ENCODE peak calls at places on chromosomes 6 and 20, in six cellular contexts. One of them, this sample, is unnamed.

GRCh38 chr20:54323227-54323734 is 115.4 kb downstream of the PFDN4 start:
- DNase-seq in tibial nerve: no peak
- DNase-seq in uterus: no peak
- DNase-seq in HCT116: no peak
- DNase-seq in right lobe of liver: no peak
- DNase-seq in sigmoid colon: no peak
- DNase-seq in this sample: no peak

GRCh38 chr6:33854572-33855030 is 50.8 kb upstream of the MLN start:
- DNase-seq in tibial nerve: no peak
- DNase-seq in uterus: peak
- DNase-seq in HCT116: no peak
- DNase-seq in right lobe of liver: no peak
- DNase-seq in sigmoid colon: no peak
- DNase-seq in this sample: no peak

GRCh38 chr6:36752187-36752885 is 54.7 kb downstream of the RAB44 start:
- DNase-seq in tibial nerve: no peak
- DNase-seq in uterus: no peak
- DNase-seq in HCT116: no peak
- DNase-seq in right lobe of liver: no peak
- DNase-seq in sigmoid colon: no peak
- DNase-seq in this sample: no peak

GRCh38 chr20:32792316-32792715 is 27.4 kb upstream of the MAPRE1 start:
- DNase-seq in tibial nerve: no peak
- DNase-seq in uterus: no peak
- DNase-seq in HCT116: no peak
- DNase-seq in right lobe of liver: no peak
- DNase-seq in sigmoid colon: no peak
- DNase-seq in this sample: no peak

GRCh38 chr20:23132293-23132929 is 46.3 kb upstream of the CD93 start:
- DNase-seq in tibial nerve: no peak
- DNase-seq in uterus: no peak
- DNase-seq in HCT116: no peak
- DNase-seq in right lobe of liver: no peak
- DNase-seq in sigmoid colon: peak
- DNase-seq in this sample: no peak

GRCh38 chr20:45470262-45470931 is 844 bp downstream of the WFDC2 start:
- DNase-seq in tibial nerve: no peak
- DNase-seq in uterus: no peak
- DNase-seq in HCT116: no peak
- DNase-seq in right lobe of liver: no peak
- DNase-seq in sigmoid colon: peak
- DNase-seq in this sample: no peak

GRCh38 chr6:83868639-83869038 is 9.2 kb downstream of the CYB5R4 start:
- DNase-seq in tibial nerve: no peak
- DNase-seq in uterus: no peak
- DNase-seq in HCT116: no peak
- DNase-seq in right lobe of liver: no peak
- DNase-seq in sigmoid colon: no peak
- DNase-seq in this sample: no peak

GRCh38 chr6:16274519-16275229 is 36.3 kb downstream of the GMPR start:
- DNase-seq in tibial nerve: no peak
- DNase-seq in uterus: no peak
- DNase-seq in HCT116: no peak
- DNase-seq in right lobe of liver: no peak
- DNase-seq in sigmoid colon: no peak
- DNase-seq in this sample: no peak

GRCh38 chr20:38748863-38749153 is 548 bp downstream of the ACTR5 start:
- DNase-seq in tibial nerve: no peak
- DNase-seq in uterus: no peak
- DNase-seq in HCT116: peak
- DNase-seq in right lobe of liver: no peak
- DNase-seq in sigmoid colon: no peak
- DNase-seq in this sample: no peak

GRCh38 chr6:20879526-20879925 is 345.3 kb downstream of the CDKAL1 start:
- DNase-seq in tibial nerve: no peak
- DNase-seq in uterus: no peak
- DNase-seq in HCT116: no peak
- DNase-seq in right lobe of liver: no peak
- DNase-seq in sigmoid colon: no peak
- DNase-seq in this sample: no peak

GRCh38 chr6:11535801-11536230 is 1.7 kb upstream of the TMEM170B start:
- DNase-seq in tibial nerve: no peak
- DNase-seq in uterus: no peak
- DNase-seq in HCT116: no peak
- DNase-seq in right lobe of liver: no peak
- DNase-seq in sigmoid colon: no peak
- DNase-seq in this sample: peak

GRCh38 chr6:46160102-46160501 is 10.7 kb downstream of the ENPP5 start:
- DNase-seq in tibial nerve: no peak
- DNase-seq in uterus: no peak
- DNase-seq in HCT116: no peak
- DNase-seq in right lobe of liver: no peak
- DNase-seq in sigmoid colon: no peak
- DNase-seq in this sample: no peak

GRCh38 chr20:44471481-44471882 is 4.2 kb upstream of the TTPAL start:
- DNase-seq in tibial nerve: no peak
- DNase-seq in uterus: no peak
- DNase-seq in HCT116: no peak
- DNase-seq in right lobe of liver: no peak
- DNase-seq in sigmoid colon: no peak
- DNase-seq in this sample: no peak

GRCh38 chr6:43790031-43790430 is 20.0 kb downstream of the VEGFA start:
- DNase-seq in tibial nerve: peak
- DNase-seq in uterus: peak
- DNase-seq in HCT116: no peak
- DNase-seq in right lobe of liver: peak
- DNase-seq in sigmoid colon: peak
- DNase-seq in this sample: no peak

GRCh38 chr20:58436868-58437645 is 48.0 kb downstream of the VAPB start:
- DNase-seq in tibial nerve: no peak
- DNase-seq in uterus: no peak
- DNase-seq in HCT116: no peak
- DNase-seq in right lobe of liver: no peak
- DNase-seq in sigmoid colon: no peak
- DNase-seq in this sample: no peak

GRCh38 chr6:137982418-137983189 is 115.5 kb downstream of the TNFAIP3 start:
- DNase-seq in tibial nerve: no peak
- DNase-seq in uterus: no peak
- DNase-seq in HCT116: no peak
- DNase-seq in right lobe of liver: no peak
- DNase-seq in sigmoid colon: no peak
- DNase-seq in this sample: no peak

GRCh38 chr6:169986848-169987498 is 235.6 kb downstream of the ERMARD start:
- DNase-seq in tibial nerve: no peak
- DNase-seq in uterus: no peak
- DNase-seq in HCT116: no peak
- DNase-seq in right lobe of liver: peak
- DNase-seq in sigmoid colon: peak
- DNase-seq in this sample: no peak

GRCh38 chr6:53250137-53250760 is 98.5 kb downstream of the ELOVL5 start:
- DNase-seq in tibial nerve: no peak
- DNase-seq in uterus: no peak
- DNase-seq in HCT116: no peak
- DNase-seq in right lobe of liver: no peak
- DNase-seq in sigmoid colon: no peak
- DNase-seq in this sample: no peak

GRCh38 chr6:140343128-140343527 is 968.7 kb upstream of the CITED2 start:
- DNase-seq in tibial nerve: no peak
- DNase-seq in uterus: no peak
- DNase-seq in HCT116: no peak
- DNase-seq in right lobe of liver: no peak
- DNase-seq in sigmoid colon: no peak
- DNase-seq in this sample: no peak

GRCh38 chr6:119156742-119157494 is 78.5 kb upstream of the FAM184A start:
- DNase-seq in tibial nerve: no peak
- DNase-seq in uterus: no peak
- DNase-seq in HCT116: no peak
- DNase-seq in right lobe of liver: no peak
- DNase-seq in sigmoid colon: no peak
- DNase-seq in this sample: no peak

GRCh38 chr6:148998704-148999103 is 251.9 kb downstream of the UST start:
- DNase-seq in tibial nerve: no peak
- DNase-seq in uterus: no peak
- DNase-seq in HCT116: no peak
- DNase-seq in right lobe of liver: no peak
- DNase-seq in sigmoid colon: no peak
- DNase-seq in this sample: no peak

GRCh38 chr6:53651149-53651763 is 14.3 kb downstream of the KLHL31 start:
- DNase-seq in tibial nerve: no peak
- DNase-seq in uterus: peak
- DNase-seq in HCT116: peak
- DNase-seq in right lobe of liver: no peak
- DNase-seq in sigmoid colon: peak
- DNase-seq in this sample: no peak

GRCh38 chr6:167667204-167668018 is 159.3 kb upstream of the AFDN start:
- DNase-seq in tibial nerve: no peak
- DNase-seq in uterus: no peak
- DNase-seq in HCT116: no peak
- DNase-seq in right lobe of liver: no peak
- DNase-seq in sigmoid colon: no peak
- DNase-seq in this sample: no peak

GRCh38 chr6:89840538-89840937 is 10.9 kb downstream of the CASP8AP2 start:
- DNase-seq in tibial nerve: no peak
- DNase-seq in uterus: no peak
- DNase-seq in HCT116: no peak
- DNase-seq in right lobe of liver: no peak
- DNase-seq in sigmoid colon: no peak
- DNase-seq in this sample: no peak

GRCh38 chr20:63829943-63830820 is 882 bp downstream of the ZBTB46 start:
- DNase-seq in tibial nerve: no peak
- DNase-seq in uterus: peak
- DNase-seq in HCT116: no peak
- DNase-seq in right lobe of liver: no peak
- DNase-seq in sigmoid colon: no peak
- DNase-seq in this sample: peak

GRCh38 chr6:5497896-5498578 is 236.7 kb downstream of the FARS2 start:
- DNase-seq in tibial nerve: no peak
- DNase-seq in uterus: no peak
- DNase-seq in HCT116: no peak
- DNase-seq in right lobe of liver: no peak
- DNase-seq in sigmoid colon: no peak
- DNase-seq in this sample: peak

GRCh38 chr6:128601060-128601459 is 80.7 kb upstream of the PTPRK start:
- DNase-seq in tibial nerve: no peak
- DNase-seq in uterus: no peak
- DNase-seq in HCT116: no peak
- DNase-seq in right lobe of liver: no peak
- DNase-seq in sigmoid colon: no peak
- DNase-seq in this sample: no peak

GRCh38 chr6:81613606-81614005 is 138.9 kb downstream of the TENT5A start:
- DNase-seq in tibial nerve: no peak
- DNase-seq in uterus: no peak
- DNase-seq in HCT116: no peak
- DNase-seq in right lobe of liver: no peak
- DNase-seq in sigmoid colon: no peak
- DNase-seq in this sample: peak

GRCh38 chr6:37556884-37557644 is 57.4 kb upstream of the CCDC167 start:
- DNase-seq in tibial nerve: no peak
- DNase-seq in uterus: no peak
- DNase-seq in HCT116: no peak
- DNase-seq in right lobe of liver: no peak
- DNase-seq in sigmoid colon: no peak
- DNase-seq in this sample: no peak

GRCh38 chr20:61682998-61683681 is 382.5 kb downstream of the TAF4 start:
- DNase-seq in tibial nerve: no peak
- DNase-seq in uterus: no peak
- DNase-seq in HCT116: no peak
- DNase-seq in right lobe of liver: no peak
- DNase-seq in sigmoid colon: no peak
- DNase-seq in this sample: no peak
- TF ChIP-seq POLR2A in tibial nerve: no peak
- TF ChIP-seq POLR2A in uterus: no peak
- TF ChIP-seq POLR2A in HCT116: no peak
- TF ChIP-seq POLR2A in right lobe of liver: no peak
- TF ChIP-seq POLR2A in sigmoid colon: no peak
- TF ChIP-seq POLR2A in this sample: no peak

DNA sequence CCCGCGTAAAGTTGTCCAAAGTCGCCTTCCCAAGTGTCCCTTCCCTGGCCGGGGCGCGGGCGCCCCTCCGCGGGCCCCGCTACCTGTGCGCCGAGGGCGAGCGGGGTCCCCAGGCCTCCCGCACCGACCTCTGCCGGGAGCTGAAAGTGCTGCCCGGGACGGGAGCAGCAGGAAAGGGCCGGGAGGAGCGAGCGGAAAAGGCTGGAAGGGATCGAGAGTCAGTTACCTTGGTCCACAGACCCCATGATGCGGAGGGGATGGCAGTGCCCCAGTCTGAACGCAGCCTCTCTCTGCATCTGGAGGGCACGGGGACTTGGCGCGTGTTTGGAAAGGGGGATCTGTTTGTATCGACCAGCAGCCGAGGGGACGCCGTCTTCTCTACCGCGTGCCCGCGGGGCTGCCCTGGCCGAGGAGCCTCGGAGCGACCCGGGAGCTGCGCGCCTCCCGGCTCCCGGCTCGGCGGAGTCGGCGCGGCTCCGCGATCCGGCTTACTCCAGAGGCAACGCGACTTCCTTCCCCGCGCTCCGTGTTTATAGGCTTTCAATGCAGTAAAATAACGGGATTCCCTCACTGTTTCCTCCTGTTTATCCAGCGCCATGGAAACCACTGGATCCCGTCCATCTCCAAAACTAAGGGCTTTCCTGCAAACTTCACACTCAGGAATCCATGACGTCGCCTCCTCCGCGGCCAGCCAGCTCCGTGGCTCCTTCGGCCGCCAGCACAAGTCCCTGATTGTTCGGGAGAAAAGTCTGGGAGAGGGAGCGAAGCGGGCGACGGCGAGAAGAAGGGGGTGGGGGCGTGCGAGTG is 20.0 kb upstream of the NFATC2 start:
- DNase-seq in tibial nerve: peak
- DNase-seq in uterus: peak
- DNase-seq in HCT116: peak
- DNase-seq in right lobe of liver: peak
- DNase-seq in sigmoid colon: peak
- DNase-seq in this sample: peak
- TF ChIP-seq POLR2A in tibial nerve: peak
- TF ChIP-seq POLR2A in uterus: peak
- TF ChIP-seq POLR2A in HCT116: no peak
- TF ChIP-seq POLR2A in right lobe of liver: no peak
- TF ChIP-seq POLR2A in sigmoid colon: peak
- TF ChIP-seq POLR2A in this sample: no peak

GRCh38 chr6:401239-401993 is 9.9 kb downstream of the IRF4 start:
- DNase-seq in tibial nerve: no peak
- DNase-seq in uterus: no peak
- DNase-seq in HCT116: no peak
- DNase-seq in right lobe of liver: no peak
- DNase-seq in sigmoid colon: no peak
- DNase-seq in this sample: no peak
- TF ChIP-seq POLR2A in tibial nerve: no peak
- TF ChIP-seq POLR2A in uterus: no peak
- TF ChIP-seq POLR2A in HCT116: no peak
- TF ChIP-seq POLR2A in right lobe of liver: no peak
- TF ChIP-seq POLR2A in sigmoid colon: no peak
- TF ChIP-seq POLR2A in this sample: no peak

GRCh38 chr6:125779924-125780539 is 10.7 kb upstream of the NCOA7 start:
- DNase-seq in tibial nerve: peak
- DNase-seq in uterus: peak
- DNase-seq in HCT116: peak
- DNase-seq in right lobe of liver: peak
- DNase-seq in sigmoid colon: peak
- DNase-seq in this sample: peak
- TF ChIP-seq POLR2A in tibial nerve: no peak
- TF ChIP-seq POLR2A in uterus: no peak
- TF ChIP-seq POLR2A in HCT116: no peak
- TF ChIP-seq POLR2A in right lobe of liver: no peak
- TF ChIP-seq POLR2A in sigmoid colon: no peak
- TF ChIP-seq POLR2A in this sample: no peak

GRCh38 chr6:130955755-130956154 is 107.3 kb downstream of the EPB41L2 start:
- DNase-seq in tibial nerve: no peak
- DNase-seq in uterus: no peak
- DNase-seq in HCT116: no peak
- DNase-seq in right lobe of liver: no peak
- DNase-seq in sigmoid colon: no peak
- DNase-seq in this sample: no peak
- TF ChIP-seq POLR2A in tibial nerve: no peak
- TF ChIP-seq POLR2A in uterus: no peak
- TF ChIP-seq POLR2A in HCT116: no peak
- TF ChIP-seq POLR2A in right lobe of liver: no peak
- TF ChIP-seq POLR2A in sigmoid colon: no peak
- TF ChIP-seq POLR2A in this sample: no peak